ENCODE peak calls at places on chromosomes 4 and X, in six cellular contexts. I is non-pigmented ciliary epithelial cell, Y is endodermal cell, Z is A172, K is AG20443, R is lower lobe of right lung. V is an unnamed sample.

GRCh38 chr4:149531861-149532260 is 283.8 kb downstream of the IQCM start:
- DNase-seq in I (peak; percentile 11), K (peak; percentile 11), Y (no peak), R (no peak), Z (peak; percentile 41), V (no peak)

GRCh38 chrX:130974323-130974722 is 71.3 kb upstream of the ENOX2 start:
- DNase-seq in Z (peak; percentile 11), K (peak; percentile 6), I (peak; percentile 27), Y (no peak), R (no peak), V (no peak)

GRCh38 chr4:123553733-123554132 is 157.1 kb downstream of the SPRY1 start:
- DNase-seq in R (no peak), Y (peak; percentile 73), Z (no peak), K (no peak), I (no peak), V (no peak)

GRCh38 chrX:53445977-53446376 is 11.8 kb upstream of the HSD17B10 start:
- DNase-seq in K (peak; percentile 28), R (peak; percentile 45), Z (peak; percentile 33), Y (peak; percentile 77), I (no peak), V (no peak)

GRCh38 chrX:20362268-20363002 is 95.7 kb upstream of the RPS6KA3 start:
- DNase-seq in Z (no peak), K (peak; percentile 32), R (no peak), I (no peak), Y (no peak), V (peak; percentile 76)

GRCh38 chr4:153759407-153760226 is at the start of gene RNF175:
- DNase-seq in R (no peak), I (no peak), Y (peak; percentile 80), Z (no peak), K (peak; percentile 68), V (no peak)

GRCh38 chr4:118865091-118865708 is 23.5 kb upstream of the SYNPO2 start:
- DNase-seq in Z (peak; percentile 59), I (peak; percentile 36), R (no peak), Y (peak; percentile 79), K (peak; percentile 72), V (peak; percentile 34)

GRCh38 chr4:29319663-29320340 is 1400.4 kb upstream of the PCDH7 start:
- DNase-seq in Z (no peak), R (no peak), I (no peak), Y (no peak), K (no peak), V (no peak)

GRCh38 chrX:1581132-1581531 is 10.3 kb upstream of the AKAP17A start:
- DNase-seq in I (no peak), Z (peak; percentile 70), K (peak; percentile 61), R (no peak), Y (peak; percentile 86), V (no peak)

GRCh38 chr4:147782087-147782781 is 50.3 kb downstream of the ARHGAP10 start:
- DNase-seq in Y (no peak), Z (peak; percentile 23), I (no peak), K (no peak), R (no peak), V (no peak)

GRCh38 chr4:161585011-161585410 is 578.8 kb downstream of the FSTL5 start:
- DNase-seq in I (no peak), Z (no peak), K (no peak), Y (peak; percentile 46), R (no peak), V (no peak)

GRCh38 chr4:140867338-140867737 is 111.2 kb upstream of the TBC1D9 start:
- DNase-seq in I (no peak), Y (no peak), K (no peak), R (no peak), Z (no peak), V (no peak)

GRCh38 chr4:143424276-143424675 is 87.6 kb downstream of the GAB1 start:
- DNase-seq in I (peak; percentile 27), Z (peak; percentile 6), R (no peak), Y (no peak), K (no peak), V (no peak)

GRCh38 chrX:47191331-47191730 is 2.3 kb upstream of the UBA1 start:
- DNase-seq in R (no peak), K (peak; percentile 16), I (no peak), Y (peak; percentile 72), Z (no peak), V (peak; percentile 55)

V was measured in Caki2.